ENCODE peak calls at places on chromosome 2, in four cellular contexts. One of them, this sample, is unnamed.

GRCh38 chr2:86280191-86280667 is 57.2 kb downstream of the REEP1 start:
- DNase-seq in HEK293T: no peak
- DNase-seq in T-helper 1 cell: no peak
- DNase-seq in T-helper 2 cell: no peak
- DNase-seq in this sample: no peak

GRCh38 chr2:219638948-219639341 is 11.5 kb downstream of the SLC4A3 start:
- DNase-seq in T-helper 1 cell: no peak
- DNase-seq in HEK293T: no peak
- DNase-seq in T-helper 2 cell: no peak
- DNase-seq in this sample: no peak

GRCh38 chr2:64858541-64859031 is 130.6 kb upstream of the SLC1A4 start:
- DNase-seq in T-helper 1 cell: no peak
- DNase-seq in HEK293T: no peak
- DNase-seq in T-helper 2 cell: no peak
- DNase-seq in this sample: no peak

GRCh38 chr2:37705191-37705590 is 33.7 kb upstream of the CDC42EP3 start:
- DNase-seq in T-helper 2 cell: no peak
- DNase-seq in T-helper 1 cell: no peak
- DNase-seq in HEK293T: no peak
- DNase-seq in this sample: no peak

GRCh38 chr2:20667531-20668401 is 822 bp downstream of the GDF7 start:
- DNase-seq in HEK293T: peak
- DNase-seq in T-helper 2 cell: no peak
- DNase-seq in T-helper 1 cell: no peak
- DNase-seq in this sample: no peak

GRCh38 chr2:11310212-11310611 is 34.2 kb downstream of the ROCK2 start:
- DNase-seq in T-helper 2 cell: no peak
- DNase-seq in T-helper 1 cell: no peak
- DNase-seq in HEK293T: no peak
- DNase-seq in this sample: no peak

GRCh38 chr2:235669269-235669831 is 175.5 kb downstream of the AGAP1 start:
- DNase-seq in T-helper 1 cell: no peak
- DNase-seq in T-helper 2 cell: peak
- DNase-seq in HEK293T: peak
- DNase-seq in this sample: peak

GRCh38 chr2:27285481-27285880 is 3.3 kb downstream of the TRIM54 start:
- DNase-seq in T-helper 2 cell: no peak
- DNase-seq in T-helper 1 cell: no peak
- DNase-seq in HEK293T: no peak
- DNase-seq in this sample: no peak

GRCh38 chr2:160367887-160368286 is 125.7 kb downstream of the RBMS1 start:
- DNase-seq in HEK293T: peak
- DNase-seq in T-helper 2 cell: no peak
- DNase-seq in T-helper 1 cell: no peak
- DNase-seq in this sample: peak

GRCh38 chr2:65300772-65301711 is 73.4 kb downstream of the ACTR2 start:
- DNase-seq in T-helper 1 cell: no peak
- DNase-seq in HEK293T: no peak
- DNase-seq in T-helper 2 cell: peak
- DNase-seq in this sample: peak

GRCh38 chr2:36809046-36809445 is 112.5 kb downstream of the VIT start:
- DNase-seq in T-helper 1 cell: no peak
- DNase-seq in T-helper 2 cell: no peak
- DNase-seq in HEK293T: no peak
- DNase-seq in this sample: no peak

GRCh38 chr2:117481608-117482007 is 332.9 kb upstream of the DDX18 start:
- DNase-seq in HEK293T: no peak
- DNase-seq in T-helper 1 cell: no peak
- DNase-seq in T-helper 2 cell: no peak
- DNase-seq in this sample: no peak

GRCh38 chr2:74253937-74254336 is 55.5 kb downstream of the MTHFD2 start:
- DNase-seq in T-helper 1 cell: no peak
- DNase-seq in HEK293T: no peak
- DNase-seq in T-helper 2 cell: no peak
- DNase-seq in this sample: no peak

GRCh38 chr2:145623136-145623535 is 1103.2 kb upstream of the ZEB2 start:
- DNase-seq in T-helper 2 cell: no peak
- DNase-seq in T-helper 1 cell: no peak
- DNase-seq in HEK293T: no peak
- DNase-seq in this sample: no peak

GRCh38 chr2:42770288-42771131 is 6.6 kb upstream of the OXER1 start:
- DNase-seq in T-helper 1 cell: no peak
- DNase-seq in HEK293T: peak
- DNase-seq in T-helper 2 cell: no peak
- DNase-seq in this sample: no peak

GRCh38 chr2:70947556-70948184 is 12.0 kb downstream of the ATP6V1B1 start:
- DNase-seq in HEK293T: no peak
- DNase-seq in T-helper 1 cell: no peak
- DNase-seq in T-helper 2 cell: no peak
- DNase-seq in this sample: no peak

GRCh38 chr2:66587216-66587615 is 152.3 kb downstream of the MEIS1 start:
- DNase-seq in T-helper 2 cell: no peak
- DNase-seq in T-helper 1 cell: no peak
- DNase-seq in HEK293T: peak
- DNase-seq in this sample: no peak

GRCh38 chr2:15112216-15112615 is 448.9 kb downstream of the NBAS start:
- DNase-seq in T-helper 2 cell: no peak
- DNase-seq in T-helper 1 cell: no peak
- DNase-seq in HEK293T: no peak
- DNase-seq in this sample: no peak

GRCh38 chr2:23509593-23510295 is 124.8 kb downstream of the KLHL29 start:
- DNase-seq in T-helper 2 cell: no peak
- DNase-seq in HEK293T: no peak
- DNase-seq in T-helper 1 cell: no peak
- DNase-seq in this sample: no peak

This sample was measured in globus pallidus.